ENCODE peak calls at places on chromosomes 13 and 19, in seven cellular contexts. A is nucleus accumbens; I is Daoy; R is stimulated activated CD8-positive, alpha-beta memory T cell treated with anti-CD3 and anti-CD28 coated beads, Interleukin-4, amount 100 ng/mL, for 1 hour; H is HFF-Myc; D is stimulated activated CD4-positive, alpha-beta T cell treated with anti-CD3 and anti-CD28 coated beads, Interleukin-2, amount 100 ng/mL, for 48 hours; E is type B pancreatic cell. G is an unnamed sample.

GRCh38 chr19:10286803-10287737 is at the start of gene ICAM4:
- DNase-seq in A (no peak), I (peak; percentile 61), R (no peak), H (no peak), D (no peak), E (no peak), G (no peak)

GRCh38 chr13:43072394-43072793 is 49.0 kb downstream of the DNAJC15 start:
- DNase-seq in A (no peak), I (no peak), R (no peak), H (no peak), D (no peak), E (no peak), G (no peak)

GRCh38 chr13:76991432-76991795 is 467 bp upstream of the CLN5 start:
- DNase-seq in A (no peak), I (peak; percentile 47), R (peak; percentile 61), H (no peak), D (peak; percentile 50), E (no peak), G (peak; percentile 44)

GRCh38 chr13:77459616-77460015 is 75.9 kb upstream of the SCEL start:
- DNase-seq in A (no peak), I (no peak), R (no peak), H (no peak), D (no peak), E (no peak), G (no peak)

GRCh38 chr19:6963937-6964336 is 57.3 kb downstream of the MBD3L2B start:
- DNase-seq in A (no peak), I (no peak), R (peak; percentile 8), H (no peak), D (peak; percentile 49), E (no peak), G (no peak)

GRCh38 chr19:28465317-28466086 is 747.4 kb downstream of the UQCRFS1 start:
- DNase-seq in A (no peak), I (peak; percentile 63), R (no peak), H (no peak), D (no peak), E (no peak), G (no peak)

GRCh38 chr19:29645911-29646310 is 19.4 kb upstream of the PLEKHF1 start:
- DNase-seq in A (no peak), I (peak; percentile 78), R (no peak), H (no peak), D (no peak), E (no peak), G (no peak)

GRCh38 chr13:112510002-112510780 is 77.8 kb downstream of the TUBGCP3 start:
- DNase-seq in A (no peak), I (peak; percentile 17), R (no peak), H (peak; percentile 35), D (no peak), E (no peak), G (no peak)

GRCh38 chr19:41039806-41040205 is 48.4 kb upstream of the CYP2A13 start:
- DNase-seq in A (no peak), I (no peak), R (no peak), H (no peak), D (no peak), E (no peak), G (no peak)

GRCh38 chr19:14107581-14108461 is 9.7 kb downstream of the PRKACA start:
- DNase-seq in A (no peak), I (peak; percentile 41), R (no peak), H (no peak), D (no peak), E (no peak), G (no peak)

GRCh38 chr19:48419158-48419920 is 25.9 kb downstream of the GRIN2D start:
- DNase-seq in A (peak; percentile 25), I (peak; percentile 79), R (peak; percentile 28), H (no peak), D (peak; percentile 68), E (no peak), G (no peak)

GRCh38 chr19:2150794-2151338 is 500 bp downstream of the AP3D1 start:
- DNase-seq in A (no peak), I (no peak), R (no peak), H (no peak), D (no peak), E (no peak), G (no peak)

GRCh38 chr19:19105365-19106060 is 32.8 kb downstream of the TMEM161A start:
- DNase-seq in A (peak; percentile 59), I (peak; percentile 76), R (no peak), H (peak; percentile 31), D (no peak), E (no peak), G (no peak)

GRCh38 chr13:24071423-24072075 is 89.0 kb upstream of the SPATA13 start:
- DNase-seq in A (no peak), I (no peak), R (no peak), H (peak; percentile 42), D (no peak), E (no peak), G (no peak)

GRCh38 chr19:49890349-49891311 is 6.1 kb downstream of the IL4I1 start:
- DNase-seq in A (no peak), I (no peak), R (peak; percentile 37), H (no peak), D (peak; percentile 63), E (no peak), G (no peak)

GRCh38 chr19:40684280-40684679 is 6.2 kb downstream of the NUMBL start:
- DNase-seq in A (no peak), I (no peak), R (no peak), H (no peak), D (no peak), E (no peak), G (no peak)

GRCh38 chr19:17296278-17296677 is 6.9 kb downstream of the ABHD8 start:
- DNase-seq in A (no peak), I (peak; percentile 76), R (no peak), H (no peak), D (no peak), E (no peak), G (no peak)

GRCh38 chr19:47438793-47439220 is 19.5 kb upstream of the MEIS3 start:
- DNase-seq in A (no peak), I (no peak), R (no peak), H (no peak), D (no peak), E (no peak), G (no peak)

GRCh38 chr13:76792680-76793334 is 93.4 kb downstream of the KCTD12 start:
- DNase-seq in A (no peak), I (peak; percentile 58), R (no peak), H (no peak), D (no peak), E (no peak), G (no peak)